ENCODE peak calls at places on chromosomes 5 and 9, in ten cellular contexts. A, L, V, Z, I, D, R, G, P and J are unnamed samples.

GRCh38 chr9:136036050-136036449 is 59.0 kb downstream of the NACC2 start:
- DNase-seq in A (no peak), G (no peak), R (no peak), P (peak), I (no peak), D (no peak), V (no peak), Z (no peak), L (peak), J (no peak)

GRCh38 chr5:93596310-93596675 is 13.3 kb downstream of the NR2F1 start:
- DNase-seq in D (no peak), P (no peak), G (no peak), A (no peak), I (peak), R (no peak), Z (no peak), L (no peak), V (no peak), J (no peak)

GRCh38 chr9:126028746-126029145 is 281.6 kb downstream of the PBX3 start:
- DNase-seq in V (no peak), Z (no peak), A (no peak), L (no peak), R (no peak), G (no peak), I (no peak), D (no peak), P (no peak), J (no peak)

GRCh38 chr5:106092455-106092854 is 1578.3 kb downstream of the EFNA5 start:
- DNase-seq in D (no peak), Z (no peak), I (no peak), L (no peak), R (no peak), A (no peak), V (no peak), P (no peak), G (no peak), J (no peak)

GRCh38 chr5:109693535-109694152 is 3.9 kb downstream of the MAN2A1 start:
- DNase-seq in V (no peak), A (peak), Z (no peak), G (peak), I (no peak), P (peak), D (no peak), R (no peak), L (peak), J (no peak)

GRCh38 chr9:9874270-9874669 is 738.5 kb downstream of the PTPRD start:
- DNase-seq in P (no peak), D (no peak), Z (no peak), V (no peak), R (no peak), L (no peak), A (no peak), G (no peak), I (no peak), J (no peak)

GRCh38 chr9:96317335-96317980 is 15.5 kb upstream of the HSD17B3 start:
- DNase-seq in P (peak), G (peak), A (peak), V (peak), D (peak), Z (peak), I (peak), R (peak), L (peak), J (peak)

GRCh38 chr9:121852646-121853616 is 201.5 kb downstream of the DAB2IP start:
- DNase-seq in I (no peak), G (no peak), V (peak), Z (no peak), A (peak), L (peak), R (no peak), D (no peak), P (peak), J (no peak)

GRCh38 chr5:168424506-168425298 is 61.6 kb upstream of the RARS1 start:
- DNase-seq in P (peak), I (no peak), A (peak), V (no peak), G (peak), D (no peak), L (peak), R (no peak), Z (no peak), J (no peak)

GRCh38 chr5:168423478-168423877 is 62.8 kb upstream of the RARS1 start:
- DNase-seq in V (no peak), I (no peak), Z (no peak), A (no peak), L (no peak), R (no peak), P (no peak), G (no peak), D (no peak), J (no peak)

GRCh38 chr5:168423971-168424370 is 62.3 kb upstream of the RARS1 start:
- DNase-seq in D (no peak), R (no peak), V (no peak), Z (no peak), A (no peak), G (no peak), I (no peak), L (no peak), P (no peak), J (no peak)

GRCh38 chr5:168420461-168420860 is 65.8 kb upstream of the RARS1 start:
- DNase-seq in V (no peak), I (no peak), Z (no peak), G (no peak), D (no peak), A (no peak), L (no peak), P (no peak), R (no peak), J (no peak)

GRCh38 chr5:168422431-168422830 is 63.8 kb upstream of the RARS1 start:
- DNase-seq in A (no peak), P (no peak), L (no peak), D (no peak), G (no peak), I (no peak), V (no peak), R (no peak), Z (no peak), J (no peak)
- TF ChIP-seq CTCF in A (no peak), P (peak), L (peak), D (no peak), G (peak), I (peak), V (no peak), R (no peak), Z (peak), J (no peak)

GRCh38 chr9:119375892-119376291 is 6.7 kb upstream of the BRINP1 start:
- DNase-seq in R (no peak), V (no peak), A (no peak), L (no peak), I (peak), Z (peak), D (no peak), G (peak), P (no peak), J (no peak)
- TF ChIP-seq CTCF in R (no peak), V (no peak), A (no peak), L (no peak), I (peak), Z (peak), D (no peak), G (peak), P (no peak), J (no peak)

DNA sequence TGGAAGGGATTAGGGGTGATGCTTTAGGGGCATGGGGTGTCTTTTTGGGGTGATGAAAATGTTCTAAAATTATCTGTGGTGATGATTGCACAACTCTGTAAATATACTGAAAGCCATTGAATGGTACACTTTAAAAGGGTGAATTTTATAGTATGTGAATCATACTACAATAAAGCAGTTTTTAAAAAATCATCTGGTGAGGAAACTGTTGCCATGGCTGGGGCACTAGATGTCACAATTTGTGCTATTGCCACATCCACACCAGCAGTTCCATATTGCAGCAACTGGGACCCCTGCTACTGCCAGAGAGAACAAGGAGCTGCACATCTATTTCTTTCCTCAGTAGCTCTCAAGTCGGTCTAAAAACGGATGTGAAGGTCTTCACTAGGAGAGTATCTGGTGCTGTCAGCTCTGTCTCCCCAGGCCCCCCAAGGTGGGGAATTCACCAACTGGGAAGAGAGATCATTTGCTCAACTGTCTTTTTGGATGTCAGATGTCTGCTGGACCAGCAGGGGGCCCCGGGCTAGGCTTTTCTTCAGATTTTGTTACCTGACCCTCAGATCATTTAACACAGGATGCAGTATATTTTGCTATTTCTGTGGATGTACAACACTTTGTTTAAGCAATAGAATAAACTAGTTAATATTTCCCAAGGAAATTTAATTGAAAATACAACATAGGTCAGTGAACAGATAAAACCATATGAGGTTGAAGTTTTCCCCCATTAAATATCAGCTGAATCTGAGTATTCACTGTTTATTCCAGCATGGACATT is 13.2 kb downstream of the CMYA5 start:
- DNase-seq in A (peak), L (no peak), P (peak), G (peak), V (no peak), R (peak), D (no peak), Z (peak), I (peak), J (peak)
- TF ChIP-seq CTCF in A (peak), L (peak), P (peak), G (peak), V (peak), R (peak), D (peak), Z (peak), I (peak), J (peak)

GRCh38 chr9:22241611-22242010 is 205.0 kb upstream of the DMRTA1 start:
- DNase-seq in P (no peak), R (no peak), Z (no peak), D (no peak), G (no peak), L (no peak), I (no peak), A (no peak), V (no peak), J (no peak)

GRCh38 chr9:22241024-22241423 is 205.6 kb upstream of the DMRTA1 start:
- DNase-seq in A (no peak), L (no peak), D (no peak), Z (no peak), R (no peak), G (no peak), V (no peak), P (no peak), I (no peak), J (no peak)

GRCh38 chr9:22240619-22241018 is 206.0 kb upstream of the DMRTA1 start:
- DNase-seq in V (no peak), R (no peak), I (no peak), Z (no peak), A (peak), G (peak), D (peak), P (peak), L (peak), J (no peak)

GRCh38 chr9:22237497-22238363 is 208.9 kb upstream of the DMRTA1 start:
- DNase-seq in I (no peak), A (peak), V (no peak), P (peak), D (no peak), L (peak), Z (no peak), G (peak), R (peak), J (no peak)

DNA sequence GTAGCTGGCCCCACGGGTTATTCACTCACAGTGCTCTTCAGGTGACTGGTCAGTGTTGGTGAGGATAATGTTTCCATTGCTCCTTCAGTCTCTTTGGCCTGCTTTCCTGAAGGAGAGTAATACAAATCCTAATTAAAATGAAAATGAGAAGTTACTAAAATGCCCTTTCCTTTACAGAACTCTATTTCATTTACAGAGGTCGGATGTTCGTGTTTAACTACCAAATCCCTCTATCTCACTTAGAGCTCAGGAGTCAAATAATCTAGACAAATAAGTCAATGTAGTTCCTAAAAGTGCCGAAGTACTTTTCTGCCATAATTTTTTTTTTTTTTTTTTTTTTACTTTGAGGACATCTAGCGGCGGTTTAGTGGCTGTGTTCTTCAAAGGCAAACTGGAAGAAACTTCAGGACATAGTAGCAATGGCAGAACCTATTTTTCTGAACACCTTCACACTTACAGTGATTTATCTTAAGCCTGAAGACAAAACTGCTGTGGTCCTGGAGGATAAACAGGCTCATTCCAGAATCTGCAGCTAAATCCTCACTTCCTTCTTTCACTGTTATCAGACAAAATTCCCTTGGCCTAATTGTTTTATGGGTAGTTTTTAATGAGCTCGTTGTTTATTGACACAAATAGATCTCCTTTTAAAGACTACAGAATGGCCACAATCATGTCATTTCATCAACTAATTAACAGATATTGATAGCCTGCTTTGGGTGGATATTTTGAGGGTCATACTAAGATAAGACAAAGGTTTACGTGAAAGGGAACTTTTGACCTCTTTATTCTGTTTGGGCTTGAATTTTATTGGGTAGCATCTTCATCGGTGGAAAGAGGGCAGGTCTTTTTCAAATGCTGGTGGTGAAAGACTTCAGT is 207.6 kb upstream of the DMRTA1 start:
- DNase-seq in V (no peak), G (peak), R (no peak), I (no peak), L (peak), Z (no peak), P (peak), A (peak), D (peak), J (no peak)
- TF ChIP-seq CTCF in V (peak), G (peak), R (no peak), I (peak), L (peak), Z (peak), P (peak), A (peak), D (peak), J (peak)

GRCh38 chr9:127104465-127105311 is 17.7 kb downstream of the ANGPTL2 start:
- DNase-seq in P (peak), I (no peak), V (no peak), R (no peak), A (peak), Z (peak), D (no peak), L (peak), G (no peak), J (no peak)

GRCh38 chr9:127105805-127106492 is 16.5 kb downstream of the ANGPTL2 start:
- DNase-seq in Z (peak), R (no peak), L (no peak), D (no peak), P (no peak), G (peak), A (no peak), V (no peak), I (no peak), J (no peak)

GRCh38 chr9:127108182-127108876 is 14.1 kb downstream of the ANGPTL2 start:
- DNase-seq in D (no peak), G (no peak), P (no peak), R (no peak), L (no peak), A (no peak), Z (no peak), I (no peak), V (no peak), J (no peak)

GRCh38 chr9:127107344-127108181 is 14.9 kb downstream of the ANGPTL2 start:
- DNase-seq in G (no peak), P (no peak), Z (no peak), I (no peak), R (no peak), L (no peak), D (no peak), V (no peak), A (no peak), J (no peak)

DNA sequence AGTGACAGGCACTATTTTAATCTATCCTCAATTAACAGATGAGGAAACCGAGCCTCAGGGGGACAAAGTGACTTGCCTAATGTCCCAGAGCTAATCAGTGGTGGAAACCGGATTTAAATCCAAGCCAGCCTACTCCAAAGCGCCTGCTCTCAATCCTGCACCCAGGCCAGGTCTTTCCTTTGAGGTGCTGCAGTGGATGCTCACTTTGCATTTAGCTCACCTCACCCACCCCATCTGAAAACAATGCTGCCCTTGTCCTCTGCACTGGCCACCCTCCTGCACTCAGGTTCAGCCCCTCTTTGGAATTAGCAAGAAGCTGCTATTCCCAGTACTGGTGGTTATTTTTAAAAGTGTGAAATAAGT is 16.0 kb downstream of the ANGPTL2 start:
- DNase-seq in V (no peak), Z (peak), A (no peak), I (no peak), P (no peak), R (no peak), D (no peak), G (no peak), L (no peak), J (no peak)
- TF ChIP-seq CTCF in V (no peak), Z (no peak), A (no peak), I (no peak), P (no peak), R (no peak), D (no peak), G (no peak), L (no peak), J (no peak)

GRCh38 chr5:22539756-22540155 is 313.4 kb downstream of the CDH12 start:
- DNase-seq in A (no peak), P (no peak), R (no peak), L (no peak), Z (no peak), G (no peak), D (no peak), I (no peak), V (no peak), J (no peak)

GRCh38 chr5:22541037-22541436 is 312.1 kb downstream of the CDH12 start:
- DNase-seq in L (no peak), A (no peak), G (no peak), Z (no peak), P (no peak), I (no peak), D (no peak), R (no peak), V (no peak), J (no peak)
- TF ChIP-seq CTCF in L (no peak), A (no peak), G (no peak), Z (no peak), P (no peak), I (no peak), D (no peak), R (no peak), V (no peak), J (no peak)